ENCODE peak calls at places on chromosomes 2 and 18, in six cellular contexts. R is sigmoid colon, C is kidney, G is ovary, V is fibroblast of lung, I is GM12878. E is an unnamed sample. For H3K36me3 and H3K4me1, the result is how much of the 10 kb centered on the place peaks cover.

GRCh38 chr2:113675885-113676284 is 48.8 kb downstream of the RABL2A start:
- DNase-seq in R (no peak), C (no peak), G (no peak), V (no peak), I (no peak), E (no peak)

GRCh38 chr2:143801561-143801960 is 672.3 kb downstream of the ARHGAP15 start:
- DNase-seq in R (no peak), C (no peak), G (no peak), V (no peak), I (no peak), E (no peak)

GRCh38 chr2:189305291-189305943 is 125.9 kb upstream of the COL5A2 start:
- DNase-seq in R (no peak), C (no peak), G (no peak), V (no peak), I (no peak), E (no peak)

GRCh38 chr2:56715670-56716069 is 531.9 kb downstream of the CCDC85A start:
- DNase-seq in R (no peak), C (no peak), G (no peak), V (no peak), I (no peak), E (no peak)

GRCh38 chr2:42809876-42810125 is 17.4 kb upstream of the HAAO start:
- DNase-seq in R (peak), C (peak), G (peak), V (no peak), I (no peak), E (peak)

GRCh38 chr2:239008004-239008403 is 160.1 kb downstream of the TWIST2 start:
- DNase-seq in R (peak), C (peak), G (no peak), V (no peak), I (no peak), E (no peak)

GRCh38 chr2:222903234-222904220 is 42.7 kb downstream of the ACSL3 start:
- DNase-seq in R (no peak), C (no peak), G (no peak), V (peak), I (no peak), E (peak)

GRCh38 chr2:18483896-18484295 is 76.6 kb downstream of the RDH14 start:
- DNase-seq in R (peak), C (no peak), G (no peak), V (no peak), I (no peak), E (no peak)

GRCh38 chr2:55235724-55236538 is 3.4 kb downstream of the RPS27A start:
- DNase-seq in R (no peak), C (no peak), G (no peak), V (no peak), I (no peak), E (no peak)

GRCh38 chr2:55242617-55243016 is 10.1 kb downstream of the RPS27A start:
- DNase-seq in R (no peak), C (no peak), G (no peak), V (no peak), I (no peak), E (no peak)

GRCh38 chr2:55245411-55245810 is 12.9 kb downstream of the RPS27A start:
- DNase-seq in R (no peak), C (no peak), G (no peak), V (no peak), I (no peak), E (no peak)

GRCh38 chr2:55236992-55237543 is 4.6 kb downstream of the RPS27A start:
- DNase-seq in R (no peak), C (no peak), G (no peak), V (no peak), I (no peak), E (no peak)

GRCh38 chr2:55239656-55240222 is 7.3 kb downstream of the RPS27A start:
- DNase-seq in R (no peak), C (no peak), G (no peak), V (no peak), I (no peak), E (no peak)
- H3K36me3 ChIP-seq in R (under half), C (under half), G (under half), V (under half), I (under half), E (under half)

DNA sequence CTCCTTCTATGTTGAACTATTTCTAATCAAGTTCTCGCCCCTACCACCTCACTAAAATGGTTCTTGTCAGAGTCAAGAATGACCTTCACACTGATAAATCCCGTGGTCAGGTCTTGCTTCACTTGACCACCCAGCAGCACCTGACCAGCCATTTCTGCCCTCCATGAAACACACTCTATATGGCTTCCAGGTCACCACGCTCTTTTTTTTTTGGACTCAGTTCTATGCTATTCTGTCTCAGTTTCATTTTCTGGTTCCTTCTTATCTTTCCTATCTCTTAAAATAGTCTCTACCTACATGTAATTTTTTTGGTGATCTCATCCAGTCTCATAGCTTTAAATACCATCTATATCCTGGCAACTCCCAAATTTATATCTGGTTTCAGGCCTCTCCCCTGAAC is 11.4 kb downstream of the EIF2AK3 start:
- DNase-seq in R (no peak), C (no peak), G (no peak), V (no peak), I (no peak), E (no peak)
- H3K4me1 ChIP-seq in R (under half), C (under half), G (under half), V (under half), I (under half), E (under half)

GRCh38 chr2:241443486-241444223 is 64.7 kb downstream of the STK25 start:
- DNase-seq in R (no peak), C (no peak), G (no peak), V (peak), I (peak), E (no peak)

GRCh38 chr2:241441492-241441891 is 66.9 kb downstream of the STK25 start:
- DNase-seq in R (no peak), C (no peak), G (no peak), V (no peak), I (no peak), E (no peak)

DNA sequence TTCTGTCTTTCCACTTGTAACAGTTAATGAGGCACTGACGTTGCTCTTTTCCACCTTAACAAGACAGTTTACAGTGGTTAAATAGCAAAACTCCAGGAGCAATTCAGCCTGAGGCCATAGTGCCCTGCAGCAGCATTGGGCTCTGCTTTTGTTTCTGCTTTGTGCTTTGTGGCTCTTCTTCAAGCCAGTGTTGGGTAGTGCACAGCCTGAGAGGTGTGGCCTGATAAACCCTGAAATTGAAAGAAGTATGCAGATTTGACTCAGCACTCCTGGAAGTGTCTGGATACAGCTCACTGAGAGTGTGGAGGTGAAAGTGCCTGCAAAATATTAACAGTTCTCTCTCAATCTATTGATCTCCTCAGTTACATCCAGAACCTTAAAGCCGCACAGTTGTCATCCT is 63.0 kb downstream of the STK25 start:
- DNase-seq in R (no peak), C (no peak), G (no peak), V (no peak), I (no peak), E (no peak)
- H3K36me3 ChIP-seq in R (under half), C (under half), G (under half), V (under half), I (under half), E (under half)

GRCh38 chr18:36567800-36568199 is 261.0 kb downstream of the TPGS2 start:
- DNase-seq in R (no peak), C (no peak), G (no peak), V (no peak), I (no peak), E (no peak)
- H3K4me1 ChIP-seq in R (under half), C (under half), G (under half), V (under half), I (under half), E (under half)

GRCh38 chr2:10425656-10426055 is 22.5 kb downstream of the ODC1 start:
- DNase-seq in R (no peak), C (peak), G (no peak), V (no peak), I (no peak), E (no peak)

GRCh38 chr2:10423400-10423774 is 24.7 kb downstream of the ODC1 start:
- DNase-seq in R (no peak), C (peak), G (no peak), V (no peak), I (no peak), E (no peak)

GRCh38 chr2:10422732-10423399 is 25.3 kb downstream of the ODC1 start:
- DNase-seq in R (no peak), C (peak), G (no peak), V (no peak), I (no peak), E (no peak)

GRCh38 chr2:10424916-10425505 is 23.1 kb downstream of the ODC1 start:
- DNase-seq in R (no peak), C (peak), G (no peak), V (no peak), I (no peak), E (no peak)

DNA sequence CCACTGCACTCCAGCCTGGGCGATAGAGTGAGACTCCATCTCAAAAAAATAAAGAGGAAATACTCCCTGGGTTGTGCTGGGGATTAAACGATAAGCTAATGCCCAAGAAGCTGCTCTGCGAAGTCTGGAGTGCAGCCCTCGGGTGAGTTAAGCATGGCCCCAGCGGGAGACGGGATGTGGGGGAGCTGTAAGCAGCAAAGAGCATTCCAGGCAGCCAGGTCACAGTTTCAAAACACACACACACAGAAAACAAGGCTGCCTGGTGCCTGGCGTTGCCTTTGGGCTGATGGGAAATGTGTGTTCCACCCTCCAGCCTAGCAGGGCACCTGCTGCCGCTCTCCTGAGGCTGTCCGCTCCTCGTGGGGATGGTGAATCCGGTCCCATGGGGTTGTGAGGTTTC is 24.1 kb downstream of the ODC1 start:
- DNase-seq in R (no peak), C (peak), G (no peak), V (peak), I (no peak), E (no peak)
- H3K36me3 ChIP-seq in R (under half), C (under half), G (under half), V (under half), I (under half), E (under half)

E was measured in Caco-2.